ENCODE peak calls at places on chromosomes 2 and 18, in four cellular contexts. M is breast epithelium; A is CD4-positive, alpha-beta T cell; I is colonic mucosa. E is an unnamed sample.
A peak's percentile ranks its signal among the peaks of the same experiment; 100 is the strongest.

GRCh38 chr2:11129598-11130449 is 25.4 kb upstream of the SLC66A3 start:
- DNase-seq in M (peak; percentile 65), I (peak; percentile 90), A (peak; percentile 85), E (peak; percentile 92)

GRCh38 chr2:142734770-142735169 is 142.7 kb upstream of the KYNU start:
- DNase-seq in I (no peak), M (no peak), A (no peak), E (no peak)

GRCh38 chr2:149075868-149076267 is 37.4 kb downstream of the LYPD6B start:
- DNase-seq in A (no peak), M (no peak), I (no peak), E (no peak)

GRCh38 chr2:54709341-54709809 is 14.1 kb upstream of the EML6 start:
- DNase-seq in I (peak; percentile 75), A (no peak), M (no peak), E (peak; percentile 79)

GRCh38 chr2:73107211-73107926 is 5.4 kb downstream of the RAB11FIP5 start:
- DNase-seq in I (no peak), A (no peak), M (peak; percentile 50), E (no peak)

GRCh38 chr2:157838442-157839161 is 37.5 kb downstream of the ACVR1 start:
- DNase-seq in M (no peak), I (peak; percentile 34), A (no peak), E (no peak)

GRCh38 chr18:3447035-3447894 is 2.7 kb upstream of the TGIF1 start:
- DNase-seq in I (no peak), A (no peak), M (peak; percentile 54), E (peak; percentile 68)

GRCh38 chr2:204108301-204108700 is 171.7 kb downstream of the ICOS start:
- DNase-seq in I (no peak), M (no peak), A (peak; percentile 30), E (no peak)

GRCh38 chr18:10926565-10927194 is 222.7 kb downstream of the PIEZO2 start:
- DNase-seq in A (no peak), M (no peak), I (no peak), E (no peak)

GRCh38 chr2:111984213-111984604 is 70.9 kb upstream of the TMEM87B start:
- DNase-seq in M (no peak), A (no peak), I (no peak), E (no peak)

GRCh38 chr18:42882146-42882545 is 233.3 kb downstream of the RIT2 start:
- DNase-seq in I (no peak), M (no peak), A (no peak), E (no peak)

GRCh38 chr2:128425216-128425615 is 106.5 kb upstream of the HS6ST1 start:
- DNase-seq in M (no peak), A (no peak), I (no peak), E (peak; percentile 11)

GRCh38 chr2:197378494-197378972 is 56.3 kb downstream of the SF3B1 start:
- DNase-seq in I (peak; percentile 53), A (peak; percentile 52), M (no peak), E (no peak)

GRCh38 chr2:209965723-209966122 is 36.7 kb upstream of the RPE start:
- DNase-seq in M (no peak), I (no peak), A (no peak), E (no peak)

GRCh38 chr2:216362730-216363129 is 9.6 kb downstream of the MARCHF4 start:
- DNase-seq in M (no peak), I (no peak), A (no peak), E (no peak)

GRCh38 chr2:183383854-183384253 is 259.6 kb downstream of the NUP35 start:
- DNase-seq in M (no peak), I (no peak), A (no peak), E (no peak)

GRCh38 chr2:186125156-186125555 is 360.9 kb upstream of the ZC3H15 start:
- DNase-seq in I (no peak), A (no peak), M (no peak), E (no peak)

GRCh38 chr2:195360242-195360641 is 296.8 kb upstream of the SLC39A10 start:
- DNase-seq in I (no peak), M (no peak), A (no peak), E (no peak)

GRCh38 chr2:224849264-224849663 is 133.1 kb upstream of the CCDC195 start:
- DNase-seq in A (no peak), M (no peak), I (no peak), E (no peak)

GRCh38 chr2:102289129-102289528 is 22.2 kb upstream of the IL1RL1 start:
- DNase-seq in A (no peak), M (no peak), I (no peak), E (no peak)

GRCh38 chr2:41498791-41499190 is 549.0 kb upstream of the PKDCC start:
- DNase-seq in I (no peak), A (no peak), M (no peak), E (no peak)
- H3K9me3 ChIP-seq in I (no peaks in the 10 kb centered on the region), A (peaks cover 34% of the 10 kb centered on the region), M (peaks cover 80% of the 10 kb centered on the region), E (peaks cover 81% of the 10 kb centered on the region)

DNA sequence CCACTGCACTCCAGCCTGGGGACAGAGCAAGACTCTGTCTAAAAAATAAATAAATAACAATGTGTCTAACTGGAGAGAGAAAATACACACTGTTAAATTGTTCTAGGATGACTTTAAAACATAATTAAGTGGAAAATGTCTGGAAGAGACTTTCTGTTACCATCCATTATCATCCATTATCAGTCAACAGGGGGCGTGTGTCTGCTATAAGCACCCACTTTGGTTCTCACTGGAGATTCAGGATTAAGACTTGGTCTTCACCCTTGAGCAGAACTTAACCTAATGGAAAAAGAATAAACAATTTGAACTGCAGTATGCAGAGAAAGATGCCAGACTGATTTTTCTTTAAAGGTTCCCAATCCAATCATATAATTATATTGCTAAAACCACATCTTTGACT is 999.8 kb upstream of the GYPC start:
- DNase-seq in M (no peak), I (no peak), A (no peak), E (no peak)
- H3K9me3 ChIP-seq in M (no peaks in the 10 kb centered on the region), I (no peaks in the 10 kb centered on the region), A (no peaks in the 10 kb centered on the region), E (no peaks in the 10 kb centered on the region)

GRCh38 chr2:241582806-241583205 is 24.3 kb downstream of the BOK start:
- DNase-seq in A (no peak), M (no peak), I (no peak), E (peak; percentile 10)
- H3K9me3 ChIP-seq in A (peaks cover 17% of the 10 kb centered on the region), M (peaks cover 19% of the 10 kb centered on the region), I (no peaks in the 10 kb centered on the region), E (peaks cover 24% of the 10 kb centered on the region)

DNA sequence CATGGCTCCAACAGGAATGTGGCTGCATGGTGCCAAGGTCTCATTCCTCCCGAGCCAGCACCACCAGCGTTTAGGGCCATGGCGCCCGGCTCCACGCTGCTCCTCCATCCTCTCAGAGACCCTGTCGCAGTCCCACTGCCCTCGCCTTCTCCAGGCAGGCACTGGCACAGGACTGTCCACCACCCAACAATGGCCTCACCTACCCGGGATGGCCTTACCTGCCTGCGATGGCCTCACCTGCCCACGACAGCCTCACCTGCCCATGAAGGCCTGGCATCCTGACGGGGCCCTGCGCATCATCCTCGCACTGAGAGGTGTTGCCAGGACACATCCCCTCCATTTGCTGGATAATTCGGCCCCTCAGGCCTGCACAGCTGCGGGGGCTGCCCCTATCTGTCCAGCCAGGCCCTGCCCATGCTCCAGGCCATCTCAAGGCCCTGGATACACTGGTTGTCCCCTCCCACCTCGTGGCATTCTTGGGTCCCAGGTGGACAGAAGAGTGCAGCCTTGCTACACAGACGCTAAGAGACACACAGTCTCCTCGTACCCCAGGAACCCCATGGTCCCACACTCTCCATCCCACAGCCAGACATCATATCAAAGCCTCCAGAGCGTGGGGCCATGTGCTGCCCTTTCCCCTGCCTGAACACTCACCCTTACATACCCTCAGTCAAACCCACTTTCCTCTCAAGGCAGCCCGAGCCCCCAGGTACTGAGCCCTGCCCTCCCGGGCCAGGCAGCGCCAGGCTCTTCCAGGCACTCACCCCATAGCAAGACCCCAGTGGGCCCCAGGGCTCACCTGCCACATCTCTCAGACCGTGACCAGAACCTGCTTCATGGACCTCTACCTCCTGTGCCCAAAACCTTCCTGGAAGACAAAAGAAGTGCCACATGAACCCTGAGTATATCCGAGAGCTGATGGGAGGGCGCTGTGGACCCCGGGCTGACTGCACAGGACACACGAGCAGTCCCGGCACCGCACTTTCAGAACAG is 268.6 kb downstream of the EIPR1 start:
- DNase-seq in M (no peak), I (peak; percentile 14), A (no peak), E (no peak)
- H3K9me3 ChIP-seq in M (no peaks in the 10 kb centered on the region), I (no peaks in the 10 kb centered on the region), A (no peaks in the 10 kb centered on the region), E (no peaks in the 10 kb centered on the region)

DNA sequence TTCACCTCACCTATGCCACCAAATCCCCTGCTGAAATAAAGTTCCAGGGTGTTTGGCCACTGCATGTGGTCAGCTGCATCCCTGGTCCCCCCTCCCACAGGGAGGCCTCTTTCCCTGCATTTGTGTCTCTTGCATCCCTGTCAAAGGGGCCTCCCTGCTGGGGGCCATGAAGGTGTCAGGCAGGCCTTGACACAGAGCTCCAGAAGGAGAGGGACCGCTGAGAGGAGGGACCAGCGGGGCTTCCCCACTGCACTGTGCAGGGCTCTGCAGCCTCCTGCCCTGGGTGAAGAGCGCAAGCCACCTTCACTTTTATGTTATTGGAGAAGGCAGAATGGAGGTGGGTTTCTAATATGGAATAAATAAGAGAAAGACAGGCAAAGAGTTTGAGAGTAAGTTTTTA is 230.2 kb downstream of the ANKRD30B start:
- DNase-seq in A (no peak), I (no peak), M (no peak), E (no peak)
- H3K9me3 ChIP-seq in A (no peaks in the 10 kb centered on the region), I (no peaks in the 10 kb centered on the region), M (no peaks in the 10 kb centered on the region), E (no peaks in the 10 kb centered on the region)

DNA sequence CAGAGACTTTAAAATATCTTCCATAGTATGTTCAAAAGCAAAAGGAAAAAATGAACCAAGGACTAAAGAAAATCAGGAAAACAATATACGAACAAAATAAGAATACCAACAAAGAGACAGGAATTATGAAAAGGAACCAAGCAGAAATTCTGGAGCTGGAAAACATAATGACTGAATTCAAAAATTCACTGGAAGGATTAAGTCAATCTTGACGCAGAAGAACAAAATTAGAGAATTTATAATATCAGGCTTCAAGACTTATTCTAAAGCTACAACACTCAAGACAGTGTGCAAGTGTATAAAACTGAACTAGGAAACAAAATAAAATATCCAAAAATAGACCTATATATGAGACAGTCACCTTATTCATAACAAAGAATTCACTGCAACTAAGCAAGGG is 56.9 kb upstream of the GYPC start:
- DNase-seq in M (no peak), I (no peak), A (no peak), E (no peak)
- H3K9me3 ChIP-seq in M (peaks cover 12% of the 10 kb centered on the region), I (no peaks in the 10 kb centered on the region), A (peaks cover 16% of the 10 kb centered on the region), E (peaks cover 3% of the 10 kb centered on the region)

GRCh38 chr2:181678744-181679543 is 1.4 kb downstream of the NEUROD1 start:
- DNase-seq in M (no peak), I (no peak), A (no peak), E (no peak)

GRCh38 chr2:181680937-181681811 is 857 bp upstream of the NEUROD1 start:
- DNase-seq in I (no peak), M (no peak), A (no peak), E (no peak)

GRCh38 chr2:181678033-181678586 is 2.2 kb downstream of the NEUROD1 start:
- DNase-seq in I (peak; percentile 56), M (peak; percentile 64), A (peak; percentile 42), E (peak; percentile 58)

GRCh38 chr2:181680055-181680936 is at the start of gene NEUROD1:
- DNase-seq in A (no peak), M (no peak), I (no peak), E (no peak)

GRCh38 chr2:181679544-181679979 is 755 bp downstream of the NEUROD1 start:
- DNase-seq in M (no peak), A (no peak), I (no peak), E (no peak)
- H3K9me3 ChIP-seq in M (no peaks in the 10 kb centered on the region), A (peaks cover 5% of the 10 kb centered on the region), I (no peaks in the 10 kb centered on the region), E (no peaks in the 10 kb centered on the region)